ENCODE peak calls at places on chromosomes 16 and 17, in five cellular contexts. Q, Y, M, V and B are unnamed samples.

GRCh38 chr17:8122923-8123694 is 797 bp downstream of the HES7 start:
- DNase-seq in Q (no peak), Y (no peak), M (peak; percentile 13), V (no peak), B (no peak)

GRCh38 chr16:3578610-3579551 is 1.7 kb upstream of the NLRC3 start:
- DNase-seq in Q (peak; percentile 36), Y (peak; percentile 62), M (no peak), V (no peak), B (no peak)

GRCh38 chr17:27226611-27227234 is 67.2 kb upstream of the WSB1 start:
- DNase-seq in Q (no peak), Y (no peak), M (no peak), V (no peak), B (peak; percentile 69)

GRCh38 chr17:50272246-50272645 is 2.0 kb upstream of the TMEM92 start:
- DNase-seq in Q (no peak), Y (peak; percentile 11), M (no peak), V (no peak), B (no peak)

GRCh38 chr16:55663225-55663624 is 7.4 kb downstream of the SLC6A2 start:
- DNase-seq in Q (no peak), Y (no peak), M (no peak), V (no peak), B (no peak)

GRCh38 chr17:82228278-82228841 is 482 bp upstream of the SLC16A3 start:
- DNase-seq in Q (no peak), Y (peak; percentile 80), M (no peak), V (no peak), B (no peak)

GRCh38 chr17:17723354-17724261 is 42.4 kb downstream of the RAI1 start:
- DNase-seq in Q (no peak), Y (no peak), M (no peak), V (no peak), B (peak; percentile 74)

GRCh38 chr17:31541559-31541958 is 150.1 kb downstream of the RAB11FIP4 start:
- DNase-seq in Q (no peak), Y (no peak), M (no peak), V (no peak), B (no peak)

GRCh38 chr16:31204871-31205666 is 2.5 kb upstream of the PYCARD start:
- DNase-seq in Q (no peak), Y (no peak), M (no peak), V (no peak), B (no peak)

GRCh38 chr17:9230346-9230745 is 209.0 kb downstream of the NTN1 start:
- DNase-seq in Q (no peak), Y (no peak), M (no peak), V (no peak), B (no peak)

GRCh38 chr16:22788190-22788530 is 25.8 kb upstream of the HS3ST2 start:
- DNase-seq in Q (no peak), Y (no peak), M (no peak), V (no peak), B (no peak)

GRCh38 chr16:68473358-68474064 is 25.2 kb upstream of the SMPD3 start:
- DNase-seq in Q (no peak), Y (no peak), M (no peak), V (peak; percentile 45), B (no peak)

GRCh38 chr16:88713568-88714419 is 7.5 kb downstream of the CTU2 start:
- DNase-seq in Q (no peak), Y (no peak), M (no peak), V (no peak), B (peak; percentile 20)

GRCh38 chr17:75692976-75693375 is 25.8 kb downstream of the SAP30BP start:
- DNase-seq in Q (no peak), Y (no peak), M (no peak), V (no peak), B (no peak)

GRCh38 chr16:88359008-88359407 is 23.8 kb upstream of the ZNF469 start:
- DNase-seq in Q (no peak), Y (no peak), M (no peak), V (no peak), B (no peak)

GRCh38 chr16:14434860-14435259 is 195.2 kb downstream of the PARN start:
- DNase-seq in Q (no peak), Y (no peak), M (no peak), V (no peak), B (no peak)

GRCh38 chr17:11485802-11486421 is 112.4 kb upstream of the DNAH9 start:
- DNase-seq in Q (no peak), Y (no peak), M (no peak), V (no peak), B (no peak)

GRCh38 chr16:60367739-60368138 is 1633.6 kb upstream of the GOT2 start:
- DNase-seq in Q (no peak), Y (no peak), M (no peak), V (no peak), B (no peak)

GRCh38 chr17:30349252-30349651 is 15.4 kb upstream of the TMIGD1 start:
- DNase-seq in Q (no peak), Y (no peak), M (no peak), V (no peak), B (no peak)

DNA sequence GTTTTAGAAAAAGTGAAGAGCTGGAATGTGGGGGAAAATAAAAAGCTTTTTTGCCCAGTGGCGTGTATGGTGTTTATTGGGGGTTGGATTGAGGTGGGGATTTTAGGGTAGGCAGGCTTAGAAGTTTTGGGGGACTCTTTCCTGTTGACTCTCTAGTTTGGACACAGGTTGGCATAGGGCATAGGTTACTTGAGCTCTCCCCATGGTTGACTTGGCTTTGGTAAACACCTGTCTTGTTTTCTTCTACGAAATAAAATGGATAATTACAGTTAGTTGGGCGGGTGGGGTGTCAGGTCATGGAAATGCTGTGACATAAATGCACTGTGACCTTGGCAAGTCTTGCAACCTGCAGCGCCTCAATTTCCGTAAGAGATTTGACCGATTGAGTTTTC is 680 bp upstream of the TAOK2 start:
- DNase-seq in Q (no peak), Y (no peak), M (no peak), V (no peak), B (no peak)
- H3K27ac ChIP-seq in Q (peak overlapping the region; percentile 85), Y (peak overlapping the region; percentile 94), M (peak overlapping the region; percentile 71), V (no peak overlapping the region), B (no peak overlapping the region)

DNA sequence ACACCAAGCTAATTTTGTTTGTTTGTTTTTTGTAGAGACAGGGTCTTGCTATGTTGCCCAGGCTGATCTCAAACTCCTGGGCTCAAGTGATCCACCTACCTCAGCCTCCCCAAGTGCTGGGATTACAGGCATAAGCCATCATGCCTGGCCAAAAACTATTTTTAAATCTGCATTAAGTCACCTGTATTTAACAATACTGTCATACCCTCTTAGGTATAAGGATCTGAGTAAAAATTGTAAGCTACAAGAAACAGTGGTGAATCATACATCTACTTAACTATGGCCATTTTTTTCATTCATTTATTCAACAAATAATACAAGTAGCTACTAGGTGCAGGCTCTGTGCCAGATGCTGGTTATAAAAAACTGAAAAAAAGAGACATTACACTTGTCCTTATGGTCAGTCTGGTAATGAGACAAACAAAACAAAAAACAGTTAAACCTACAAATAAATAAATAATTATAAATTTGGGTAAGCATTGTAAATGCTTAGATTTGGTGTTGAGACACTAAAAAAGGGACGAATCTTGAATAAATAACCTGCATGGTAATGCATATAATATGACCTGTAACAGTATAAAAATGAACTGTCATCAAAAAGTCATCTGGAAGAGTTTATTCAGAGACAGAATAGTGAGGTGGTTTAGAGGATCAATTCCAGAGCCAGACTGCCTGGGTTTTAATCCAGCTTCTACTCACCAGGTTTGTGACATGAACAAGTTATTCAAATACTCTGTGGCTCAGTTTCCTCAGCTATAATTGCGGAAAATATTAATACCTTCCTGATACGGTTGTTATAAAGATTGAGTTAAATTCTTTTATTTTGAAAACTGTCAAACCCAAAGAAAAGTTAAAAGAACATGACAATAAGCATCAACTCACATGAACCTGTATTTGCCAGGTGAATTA is 26.8 kb downstream of the BRIP1 start:
- DNase-seq in Q (no peak), Y (no peak), M (no peak), V (no peak), B (no peak)
- TF ChIP-seq CTCF in Q (no peak), Y (no peak), M (no peak), V (no peak), B (no peak)

GRCh38 chr17:36534881-36535668 is at the start of gene PIGW:
- DNase-seq in Q (peak; percentile 91), Y (peak; percentile 93), M (peak; percentile 70), V (peak; percentile 88), B (peak; percentile 80)
- H3K27ac ChIP-seq in Q (peak within 1 kb of the TSS; percentile 99), Y (peak within 1 kb of the TSS; percentile 95), M (peak within 1 kb of the TSS; percentile 90), V (peak within 1 kb of the TSS; percentile 98), B (peak within 1 kb of the TSS; percentile 92)

GRCh38 chr16:67284699-67285646 is 5.6 kb downstream of the PLEKHG4 start:
- DNase-seq in Q (no peak), Y (peak; percentile 49), M (no peak), V (peak; percentile 42), B (no peak)
- TF ChIP-seq CTCF in Q (peak; percentile 33), Y (peak; percentile 41), M (peak; percentile 20), V (no peak), B (peak; percentile 75)

GRCh38 chr17:59826741-59827453 is 65.8 kb downstream of the TUBD1 start:
- DNase-seq in Q (no peak), Y (no peak), M (no peak), V (no peak), B (no peak)
- H3K27ac ChIP-seq in Q (peak overlapping the region; percentile 65), Y (peak overlapping the region; percentile 94), M (peak overlapping the region; percentile 92), V (peak overlapping the region; percentile 24), B (peak overlapping the region; percentile 99)

DNA sequence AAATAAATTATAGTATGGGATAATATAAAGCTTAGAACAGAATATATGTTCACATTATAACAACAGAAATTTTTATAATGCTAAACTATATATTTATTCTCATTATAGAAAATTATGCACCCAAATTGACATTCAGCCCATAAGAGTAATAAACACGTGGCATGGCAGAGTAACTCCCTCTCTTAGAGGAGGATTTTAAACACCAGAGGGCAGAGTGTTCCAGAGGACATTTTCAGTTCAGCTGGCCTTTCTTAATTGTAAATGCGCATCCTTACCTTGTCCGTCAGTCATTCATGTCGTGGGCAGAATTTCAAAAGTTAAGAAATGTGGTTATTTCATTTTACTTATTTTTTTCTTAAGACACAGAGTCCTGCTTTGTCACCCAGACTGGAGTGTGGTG is 147.1 kb downstream of the TANC2 start:
- DNase-seq in Q (no peak), Y (no peak), M (no peak), V (no peak), B (no peak)
- TF ChIP-seq CTCF in Q (no peak), Y (no peak), M (no peak), V (no peak), B (peak; percentile 25)

GRCh38 chr17:21208352-21208751 is 5.6 kb downstream of the TMEM11 start:
- DNase-seq in Q (no peak), Y (no peak), M (no peak), V (no peak), B (no peak)
- H3K27ac ChIP-seq in Q (peak overlapping the region; percentile 20), Y (no peak overlapping the region), M (no peak overlapping the region), V (no peak overlapping the region), B (no peak overlapping the region)

DNA sequence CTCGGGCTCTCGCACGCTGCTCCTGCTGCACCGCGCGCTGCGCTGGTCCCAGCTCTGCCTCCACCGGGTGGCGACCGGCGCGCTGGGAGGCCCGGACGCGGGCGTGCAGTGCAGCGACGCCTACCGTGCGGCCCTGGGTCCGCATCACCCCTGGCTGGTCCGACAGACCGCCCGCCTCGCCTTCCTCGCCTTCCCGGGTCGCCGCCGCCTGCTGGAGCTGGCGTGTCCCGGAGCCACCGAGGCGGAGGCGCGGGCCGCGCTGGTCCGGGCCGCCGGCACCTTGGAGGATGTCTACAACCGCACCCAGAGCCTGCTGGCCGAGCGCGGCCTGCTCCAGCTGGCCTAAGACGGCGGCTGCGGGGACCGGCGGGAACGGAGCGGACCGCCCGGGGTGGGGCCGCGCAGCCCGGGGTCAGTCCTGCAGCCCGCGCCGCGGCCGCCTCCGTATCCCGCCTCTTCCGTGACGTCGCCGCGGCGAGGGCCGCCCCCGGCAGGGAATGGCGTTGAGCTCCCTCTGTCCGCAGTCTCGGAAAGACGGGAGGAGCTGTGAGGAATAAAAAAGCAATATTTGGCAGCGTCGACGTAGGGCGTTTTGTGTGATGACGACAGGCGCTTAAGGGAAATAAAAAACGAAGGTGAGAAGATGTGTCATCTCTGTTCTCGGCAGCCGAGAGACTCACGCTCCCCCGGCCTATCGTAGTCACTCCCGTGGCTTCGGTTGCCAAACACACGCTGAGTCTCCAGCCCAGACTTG is 1.4 kb downstream of the GLTPD2 start:
- DNase-seq in Q (peak; percentile 94), Y (peak; percentile 91), M (peak; percentile 66), V (peak; percentile 80), B (peak; percentile 85)
- TF ChIP-seq CTCF in Q (peak; percentile 86), Y (peak; percentile 52), M (peak; percentile 84), V (peak; percentile 75), B (peak; percentile 56)